ENCODE peak calls at places on chromosome 15, in six cellular contexts. L is retina, C is Peyer's patch, I is fibroblast of the aortic adventitia, E is cardiac muscle cell, X is ACHN. N is an unnamed sample.

GRCh38 chr15:29126821-29127461 is 142.7 kb downstream of the NSMCE3 start:
- DNase-seq in E (no peak), L (no peak), X (no peak), I (no peak), C (no peak), N (no peak)

GRCh38 chr15:57333487-57333886 is 42.8 kb upstream of the CGNL1 start:
- DNase-seq in I (peak), L (no peak), E (peak), C (no peak), X (peak), N (peak)

GRCh38 chr15:85527907-85528306 is 147.5 kb downstream of the AKAP13 start:
- DNase-seq in C (no peak), E (peak), X (peak), I (peak), L (no peak), N (peak)

GRCh38 chr15:100112061-100112420 is 229.7 kb downstream of the ADAMTS17 start:
- DNase-seq in X (no peak), L (no peak), I (no peak), C (peak), E (no peak), N (no peak)

GRCh38 chr15:37058316-37058985 is 41.9 kb downstream of the MEIS2 start:
- DNase-seq in L (peak), E (no peak), X (no peak), I (no peak), C (no peak), N (peak)

GRCh38 chr15:57506422-57506821 is 85.3 kb upstream of the MYZAP start:
- DNase-seq in X (no peak), E (no peak), I (no peak), C (no peak), L (no peak), N (no peak)

GRCh38 chr15:84969257-84969656 is 12.4 kb upstream of the PDE8A start:
- DNase-seq in C (no peak), X (no peak), I (no peak), E (no peak), L (no peak), N (no peak)

GRCh38 chr15:63895194-63895593 is 61.4 kb upstream of the HERC1 start:
- DNase-seq in E (no peak), I (no peak), L (no peak), X (no peak), C (no peak), N (no peak)

GRCh38 chr15:43168192-43169107 is 16.8 kb upstream of the CCNDBP1 start:
- DNase-seq in X (peak), I (peak), L (no peak), E (no peak), C (no peak), N (peak)

GRCh38 chr15:26921433-26921832 is 49.5 kb upstream of the GABRG3 start:
- DNase-seq in C (no peak), X (no peak), I (no peak), L (no peak), E (no peak), N (no peak)

GRCh38 chr15:66850078-66850991 is 148.3 kb downstream of the SMAD6 start:
- DNase-seq in L (peak), E (peak), I (no peak), X (no peak), C (peak), N (peak)

GRCh38 chr15:70587896-70588567 is 175.3 kb downstream of the UACA start:
- DNase-seq in I (no peak), C (no peak), X (no peak), L (no peak), E (no peak), N (no peak)

GRCh38 chr15:70318996-70319465 is 221.3 kb upstream of the TLE3 start:
- DNase-seq in X (no peak), C (no peak), L (no peak), E (peak), I (peak), N (peak)

GRCh38 chr15:71182522-71182921 is 67.3 kb downstream of the THSD4 start:
- DNase-seq in E (peak), L (no peak), X (no peak), I (peak), C (no peak), N (no peak)

GRCh38 chr15:62711691-62712454 is 330.7 kb upstream of the TPM1 start:
- DNase-seq in X (no peak), I (peak), C (no peak), L (no peak), E (no peak), N (peak)

GRCh38 chr15:92638291-92638708 is 17.3 kb downstream of the FAM174B start:
- DNase-seq in I (no peak), X (no peak), L (no peak), C (no peak), E (no peak), N (no peak)

GRCh38 chr15:68484696-68485400 is 52.9 kb upstream of the ITGA11 start:
- DNase-seq in X (no peak), E (peak), C (no peak), I (peak), L (no peak), N (peak)

GRCh38 chr15:45399381-45400212 is 21.3 kb upstream of the GATM start:
- DNase-seq in I (peak), E (peak), C (no peak), L (peak), X (peak), N (peak)

GRCh38 chr15:49190586-49190985 is 20.5 kb downstream of the GALK2 start:
- DNase-seq in X (no peak), C (no peak), I (no peak), E (no peak), L (no peak), N (no peak)

GRCh38 chr15:87733005-87733404 is 523.5 kb downstream of the NTRK3 start:
- DNase-seq in I (peak), L (no peak), C (no peak), E (peak), X (peak), N (no peak)

GRCh38 chr15:85593809-85594441 is 200.8 kb downstream of the KLHL25 start:
- DNase-seq in E (no peak), I (no peak), C (no peak), X (no peak), L (no peak), N (no peak)

GRCh38 chr15:77838595-77838994 is 205.9 kb upstream of the LINGO1 start:
- DNase-seq in I (no peak), L (no peak), X (no peak), E (no peak), C (no peak), N (no peak)

GRCh38 chr15:98649996-98650870 is 1.9 kb downstream of the IGF1R start:
- DNase-seq in I (peak), E (no peak), C (peak), X (peak), L (peak), N (peak)

GRCh38 chr15:101250331-101250730 is 1.5 kb downstream of the CHSY1 start:
- DNase-seq in C (no peak), E (peak), X (peak), L (no peak), I (peak), N (peak)

GRCh38 chr15:61130945-61131597 is 98.0 kb downstream of the RORA start:
- DNase-seq in C (no peak), X (no peak), L (no peak), E (no peak), I (no peak), N (no peak)

GRCh38 chr15:61169904-61170695 is 59.0 kb downstream of the RORA start:
- DNase-seq in X (no peak), I (no peak), E (no peak), C (no peak), L (no peak), N (no peak)

GRCh38 chr15:77659350-77660321 is 26.9 kb upstream of the LINGO1 start:
- DNase-seq in I (peak), C (peak), E (peak), L (no peak), X (peak), N (peak)

N was measured in astrocyte of the hippocampus.